ENCODE peak calls at places on chromosomes 11 and 22, in eight cellular contexts. U is GM23338, J is thoracic aorta, Z is endodermal cell, B is AG04450, T is pancreas, L is AG04449, K is sigmoid colon. M is an unnamed sample.

GRCh38 chr11:89321401-89321800 is 143.7 kb downstream of the TYR start:
- DNase-seq in U (no peak), J (no peak), Z (no peak), B (no peak), T (no peak), L (no peak), K (no peak), M (no peak)

GRCh38 chr11:60447070-60447469 is 8.6 kb upstream of the MS4A1 start:
- DNase-seq in U (no peak), J (no peak), Z (no peak), B (no peak), T (no peak), L (no peak), K (no peak), M (no peak)

GRCh38 chr11:68903631-68904457 is at the start of the genes IGHMBP2 and MRPL21:
- DNase-seq in U (peak; percentile 93), J (peak; percentile 34), Z (peak; percentile 94), B (peak; percentile 44), T (peak; percentile 80), L (no peak), K (peak; percentile 92), M (peak; percentile 96)

GRCh38 chr11:29272019-29272654 is 744.7 kb downstream of the KCNA4 start:
- DNase-seq in U (peak; percentile 27), J (no peak), Z (no peak), B (no peak), T (no peak), L (no peak), K (no peak), M (no peak)

GRCh38 chr11:128324531-128325141 is 262.7 kb downstream of the ETS1 start:
- DNase-seq in U (no peak), J (no peak), Z (no peak), B (no peak), T (no peak), L (no peak), K (no peak), M (no peak)

GRCh38 chr11:13314676-13315394 is 37.2 kb downstream of the BMAL1 start:
- DNase-seq in U (no peak), J (no peak), Z (no peak), B (no peak), T (no peak), L (no peak), K (no peak), M (no peak)

GRCh38 chr22:48520888-48521600 is 1306.6 kb downstream of the BRD1 start:
- DNase-seq in U (no peak), J (no peak), Z (no peak), B (no peak), T (no peak), L (no peak), K (no peak), M (no peak)

GRCh38 chr11:64455436-64456261 is 96.7 kb downstream of the RPS6KA4 start:
- DNase-seq in U (no peak), J (no peak), Z (no peak), B (no peak), T (peak; percentile 32), L (no peak), K (peak; percentile 28), M (no peak)

GRCh38 chr11:36308577-36308976 is 12.5 kb downstream of the PRR5L start:
- DNase-seq in U (no peak), J (no peak), Z (no peak), B (no peak), T (no peak), L (no peak), K (no peak), M (no peak)

GRCh38 chr11:31443802-31444201 is 65.6 kb downstream of the IMMP1L start:
- DNase-seq in U (no peak), J (no peak), Z (peak; percentile 41), B (no peak), T (no peak), L (no peak), K (no peak), M (no peak)

GRCh38 chr22:42316988-42317387 is 46.5 kb upstream of the TCF20 start:
- DNase-seq in U (no peak), J (no peak), Z (no peak), B (no peak), T (no peak), L (no peak), K (peak; percentile 87), M (no peak)

GRCh38 chr22:49789289-49790141 is 38.2 kb downstream of the BRD1 start:
- DNase-seq in U (no peak), J (no peak), Z (no peak), B (no peak), T (no peak), L (no peak), K (no peak), M (no peak)

GRCh38 chr22:39820266-39820665 is 73.3 kb downstream of the ENTHD1 start:
- DNase-seq in U (no peak), J (no peak), Z (no peak), B (peak; percentile 18), T (no peak), L (peak; percentile 24), K (no peak), M (no peak)

GRCh38 chr11:133955091-133955846 is 1.5 kb downstream of the IGSF9B start:
- DNase-seq in U (peak; percentile 62), J (peak; percentile 70), Z (peak; percentile 66), B (no peak), T (no peak), L (no peak), K (peak; percentile 96), M (no peak)

GRCh38 chr11:10076458-10077141 is 217.4 kb downstream of the SBF2 start:
- DNase-seq in U (peak; percentile 83), J (peak; percentile 9), Z (peak; percentile 88), B (no peak), T (peak; percentile 48), L (no peak), K (peak; percentile 78), M (peak; percentile 46)

GRCh38 chr11:1853376-1854131 is 670 bp downstream of the LSP1 start:
- DNase-seq in U (no peak), J (no peak), Z (no peak), B (no peak), T (peak; percentile 30), L (no peak), K (no peak), M (no peak)

GRCh38 chr11:107576497-107577086 is 11.1 kb upstream of the ALKBH8 start:
- DNase-seq in U (peak; percentile 74), J (no peak), Z (peak; percentile 80), B (no peak), T (no peak), L (no peak), K (no peak), M (peak; percentile 59)

GRCh38 chr11:55106391-55106790 is 155.6 kb upstream of the TRIM48 start:
- DNase-seq in U (no peak), J (no peak), Z (no peak), B (no peak), T (no peak), L (no peak), K (no peak), M (no peak)
- TF ChIP-seq CTCF in U (peak; percentile 12), J (no peak), Z (no peak), B (no peak), T (no peak), L (no peak), K (no peak), M (no peak)

GRCh38 chr22:26642465-26643367 is 14.7 kb upstream of the MIAT start:
- DNase-seq in U (peak; percentile 71), J (no peak), Z (peak; percentile 87), B (no peak), T (no peak), L (no peak), K (no peak), M (peak; percentile 67)
- TF ChIP-seq CTCF in U (peak; percentile 48), J (no peak), Z (peak; percentile 69), B (no peak), T (no peak), L (no peak), K (no peak), M (peak; percentile 9)

DNA sequence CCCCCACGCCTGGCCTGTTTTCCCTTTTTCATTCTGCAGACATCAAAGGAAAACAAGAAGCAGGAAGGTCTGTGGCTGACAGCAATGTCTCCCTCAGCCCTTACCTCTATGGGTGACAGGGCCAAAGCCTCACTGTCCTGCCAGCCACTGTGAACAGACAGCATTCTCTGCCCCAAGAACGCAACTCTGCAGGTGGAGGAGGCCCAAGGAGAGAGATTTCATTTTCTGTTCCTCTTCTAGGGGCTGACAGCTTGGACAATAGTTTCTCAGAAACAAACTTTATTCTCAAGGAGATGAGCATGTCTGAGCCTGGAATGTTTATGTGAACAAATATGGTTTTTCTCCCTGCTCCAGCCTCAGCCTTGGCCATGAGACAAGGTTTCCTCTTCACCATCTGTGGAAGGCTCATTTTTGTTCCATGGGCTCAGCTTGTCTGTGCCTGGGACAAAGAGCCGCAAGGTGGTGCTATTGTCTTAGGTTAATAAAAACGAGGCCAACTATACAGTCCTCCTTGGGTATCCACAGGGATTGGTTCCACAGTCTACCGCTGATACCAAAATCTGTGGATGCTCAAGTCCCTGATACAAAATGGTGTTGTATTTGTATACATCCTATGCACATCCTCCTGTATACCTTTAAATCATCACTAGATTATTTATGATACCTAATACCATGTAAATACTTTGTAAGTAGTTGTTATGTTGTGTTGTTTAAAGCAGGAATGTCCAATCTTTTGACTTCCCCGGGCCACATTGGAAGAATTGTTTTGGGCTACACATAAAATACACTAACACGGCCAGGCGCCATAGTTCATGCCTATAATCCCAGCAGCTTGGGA is 5.8 kb downstream of the PIWIL3 start:
- DNase-seq in U (peak; percentile 86), J (peak; percentile 30), Z (peak; percentile 87), B (peak; percentile 32), T (peak; percentile 66), L (peak; percentile 0), K (peak; percentile 70), M (peak; percentile 63)
- TF ChIP-seq CTCF in U (peak; percentile 78), J (peak; percentile 73), Z (peak; percentile 80), B (peak; percentile 68), T (peak; percentile 77), L (peak; percentile 55), K (peak; percentile 67), M (peak; percentile 68)

GRCh38 chr11:72732329-72732728 is 19.9 kb downstream of the ARAP1 start:
- DNase-seq in U (no peak), J (no peak), Z (no peak), B (no peak), T (peak; percentile 12), L (no peak), K (peak; percentile 67), M (no peak)
- TF ChIP-seq CTCF in U (no peak), J (no peak), Z (no peak), B (no peak), T (no peak), L (no peak), K (no peak), M (no peak)

DNA sequence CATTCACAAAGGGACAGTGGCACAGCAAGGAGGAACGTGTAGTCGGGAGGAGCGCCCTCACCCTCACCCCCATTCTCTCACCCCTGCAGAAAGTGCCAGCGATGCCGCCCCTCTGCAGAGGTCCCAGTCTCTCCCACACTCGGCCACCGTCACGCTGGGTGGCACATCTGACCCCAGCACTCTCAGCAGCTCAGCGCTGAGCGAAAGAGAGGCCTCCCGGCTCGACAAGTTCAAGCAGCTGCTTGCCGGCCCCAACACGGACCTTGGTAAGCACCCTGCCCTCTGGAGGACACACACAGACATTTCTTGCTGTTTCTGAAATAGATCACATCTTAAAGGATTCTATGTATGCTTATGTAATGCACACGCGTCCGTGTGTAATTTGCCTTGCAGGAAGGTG is 34.9 kb downstream of the TBC1D22A start:
- DNase-seq in U (peak; percentile 67), J (no peak), Z (peak; percentile 63), B (no peak), T (no peak), L (no peak), K (peak; percentile 52), M (no peak)
- TF ChIP-seq CTCF in U (peak; percentile 46), J (no peak), Z (peak; percentile 63), B (peak; percentile 44), T (no peak), L (peak; percentile 34), K (no peak), M (no peak)

M was measured in GM13976.